ENCODE peak calls at places on chromosomes 7 and 10, in ten cellular contexts. One of them, this sample, is unnamed.

GRCh38 chr10:110774069-110775021 is 97.4 kb upstream of the PDCD4 start:
- DNase-seq in HFFc6: peak
- DNase-seq in right atrium auricular region: no peak
- DNase-seq in GM23338: no peak
- DNase-seq in astrocyte of the cerebellum: peak
- DNase-seq in OCI-LY7: no peak
- DNase-seq in fibroblast of mammary gland: peak
- DNase-seq in bronchial epithelial cell: peak
- DNase-seq in endothelial cell of umbilical vein: peak
- DNase-seq in right lobe of liver: no peak
- DNase-seq in this sample: no peak

GRCh38 chr7:132991615-132992587 is 90.0 kb downstream of the CHCHD3 start:
- DNase-seq in bronchial epithelial cell: no peak
- DNase-seq in OCI-LY7: no peak
- DNase-seq in GM23338: peak
- DNase-seq in right lobe of liver: no peak
- DNase-seq in endothelial cell of umbilical vein: no peak
- DNase-seq in astrocyte of the cerebellum: no peak
- DNase-seq in fibroblast of mammary gland: no peak
- DNase-seq in HFFc6: no peak
- DNase-seq in right atrium auricular region: no peak
- DNase-seq in this sample: no peak

GRCh38 chr10:29535012-29535777 is 99.6 kb downstream of the SVIL start:
- DNase-seq in HFFc6: peak
- DNase-seq in GM23338: peak
- DNase-seq in fibroblast of mammary gland: peak
- DNase-seq in astrocyte of the cerebellum: peak
- DNase-seq in OCI-LY7: no peak
- DNase-seq in endothelial cell of umbilical vein: peak
- DNase-seq in right lobe of liver: peak
- DNase-seq in bronchial epithelial cell: peak
- DNase-seq in right atrium auricular region: peak
- DNase-seq in this sample: no peak

GRCh38 chr7:125122225-125122624 is 192.6 kb upstream of the POT1 start:
- DNase-seq in astrocyte of the cerebellum: no peak
- DNase-seq in endothelial cell of umbilical vein: no peak
- DNase-seq in HFFc6: no peak
- DNase-seq in bronchial epithelial cell: no peak
- DNase-seq in GM23338: no peak
- DNase-seq in right lobe of liver: no peak
- DNase-seq in right atrium auricular region: no peak
- DNase-seq in fibroblast of mammary gland: peak
- DNase-seq in OCI-LY7: no peak
- DNase-seq in this sample: no peak

GRCh38 chr7:55073051-55073511 is 54.3 kb downstream of the EGFR start:
- DNase-seq in endothelial cell of umbilical vein: no peak
- DNase-seq in right lobe of liver: no peak
- DNase-seq in GM23338: no peak
- DNase-seq in bronchial epithelial cell: peak
- DNase-seq in fibroblast of mammary gland: peak
- DNase-seq in right atrium auricular region: no peak
- DNase-seq in HFFc6: peak
- DNase-seq in OCI-LY7: peak
- DNase-seq in astrocyte of the cerebellum: no peak
- DNase-seq in this sample: no peak

GRCh38 chr10:102648269-102648888 is 4.1 kb downstream of the TRIM8 start:
- DNase-seq in bronchial epithelial cell: no peak
- DNase-seq in OCI-LY7: peak
- DNase-seq in astrocyte of the cerebellum: no peak
- DNase-seq in endothelial cell of umbilical vein: no peak
- DNase-seq in right atrium auricular region: no peak
- DNase-seq in GM23338: no peak
- DNase-seq in right lobe of liver: peak
- DNase-seq in fibroblast of mammary gland: no peak
- DNase-seq in HFFc6: no peak
- DNase-seq in this sample: peak

GRCh38 chr7:55533050-55533728 is 39.1 kb downstream of the VOPP1 start:
- DNase-seq in astrocyte of the cerebellum: no peak
- DNase-seq in right atrium auricular region: no peak
- DNase-seq in OCI-LY7: peak
- DNase-seq in bronchial epithelial cell: peak
- DNase-seq in HFFc6: peak
- DNase-seq in fibroblast of mammary gland: peak
- DNase-seq in right lobe of liver: no peak
- DNase-seq in endothelial cell of umbilical vein: peak
- DNase-seq in GM23338: no peak
- DNase-seq in this sample: no peak

GRCh38 chr7:139679731-139680594 is 97.8 kb downstream of the HIPK2 start:
- DNase-seq in fibroblast of mammary gland: peak
- DNase-seq in right lobe of liver: peak
- DNase-seq in endothelial cell of umbilical vein: peak
- DNase-seq in GM23338: no peak
- DNase-seq in OCI-LY7: no peak
- DNase-seq in astrocyte of the cerebellum: no peak
- DNase-seq in right atrium auricular region: no peak
- DNase-seq in bronchial epithelial cell: peak
- DNase-seq in HFFc6: peak
- DNase-seq in this sample: no peak

GRCh38 chr7:41792099-41792498 is 89.2 kb upstream of the INHBA start:
- DNase-seq in OCI-LY7: no peak
- DNase-seq in astrocyte of the cerebellum: no peak
- DNase-seq in right lobe of liver: no peak
- DNase-seq in GM23338: no peak
- DNase-seq in fibroblast of mammary gland: peak
- DNase-seq in bronchial epithelial cell: peak
- DNase-seq in endothelial cell of umbilical vein: no peak
- DNase-seq in right atrium auricular region: no peak
- DNase-seq in HFFc6: peak
- DNase-seq in this sample: no peak

GRCh38 chr10:33153968-33154327 is 180.5 kb downstream of the NRP1 start:
- DNase-seq in right lobe of liver: no peak
- DNase-seq in right atrium auricular region: no peak
- DNase-seq in astrocyte of the cerebellum: no peak
- DNase-seq in bronchial epithelial cell: no peak
- DNase-seq in endothelial cell of umbilical vein: no peak
- DNase-seq in OCI-LY7: no peak
- DNase-seq in GM23338: no peak
- DNase-seq in fibroblast of mammary gland: no peak
- DNase-seq in HFFc6: no peak
- DNase-seq in this sample: no peak

GRCh38 chr7:51224811-51225581 is 91.6 kb downstream of the COBL start:
- DNase-seq in endothelial cell of umbilical vein: no peak
- DNase-seq in GM23338: peak
- DNase-seq in fibroblast of mammary gland: peak
- DNase-seq in HFFc6: no peak
- DNase-seq in right lobe of liver: peak
- DNase-seq in bronchial epithelial cell: peak
- DNase-seq in right atrium auricular region: peak
- DNase-seq in astrocyte of the cerebellum: no peak
- DNase-seq in OCI-LY7: no peak
- DNase-seq in this sample: no peak

GRCh38 chr7:69564454-69565417 is 33.5 kb upstream of the AUTS2 start:
- DNase-seq in endothelial cell of umbilical vein: peak
- DNase-seq in HFFc6: no peak
- DNase-seq in fibroblast of mammary gland: peak
- DNase-seq in OCI-LY7: peak
- DNase-seq in right atrium auricular region: no peak
- DNase-seq in GM23338: no peak
- DNase-seq in right lobe of liver: no peak
- DNase-seq in bronchial epithelial cell: no peak
- DNase-seq in astrocyte of the cerebellum: peak
- DNase-seq in this sample: no peak

GRCh38 chr7:43554423-43554822 is 28.5 kb upstream of the STK17A start:
- DNase-seq in fibroblast of mammary gland: no peak
- DNase-seq in bronchial epithelial cell: no peak
- DNase-seq in astrocyte of the cerebellum: no peak
- DNase-seq in right lobe of liver: no peak
- DNase-seq in endothelial cell of umbilical vein: no peak
- DNase-seq in HFFc6: no peak
- DNase-seq in GM23338: peak
- DNase-seq in OCI-LY7: no peak
- DNase-seq in right atrium auricular region: no peak
- DNase-seq in this sample: no peak

GRCh38 chr7:156722427-156722826 is 81.9 kb downstream of the RNF32 start:
- DNase-seq in bronchial epithelial cell: peak
- DNase-seq in GM23338: no peak
- DNase-seq in HFFc6: no peak
- DNase-seq in OCI-LY7: no peak
- DNase-seq in right atrium auricular region: no peak
- DNase-seq in endothelial cell of umbilical vein: peak
- DNase-seq in astrocyte of the cerebellum: no peak
- DNase-seq in fibroblast of mammary gland: peak
- DNase-seq in right lobe of liver: no peak
- DNase-seq in this sample: no peak

GRCh38 chr10:122082616-122083477 is 93.9 kb downstream of the TACC2 start:
- DNase-seq in bronchial epithelial cell: no peak
- DNase-seq in HFFc6: no peak
- DNase-seq in OCI-LY7: no peak
- DNase-seq in right lobe of liver: no peak
- DNase-seq in fibroblast of mammary gland: no peak
- DNase-seq in GM23338: no peak
- DNase-seq in right atrium auricular region: no peak
- DNase-seq in astrocyte of the cerebellum: no peak
- DNase-seq in endothelial cell of umbilical vein: no peak
- DNase-seq in this sample: no peak

GRCh38 chr7:26179826-26180497 is 20.6 kb downstream of the HNRNPA2B1 start:
- DNase-seq in fibroblast of mammary gland: no peak
- DNase-seq in right lobe of liver: no peak
- DNase-seq in HFFc6: no peak
- DNase-seq in astrocyte of the cerebellum: no peak
- DNase-seq in right atrium auricular region: no peak
- DNase-seq in GM23338: no peak
- DNase-seq in bronchial epithelial cell: no peak
- DNase-seq in endothelial cell of umbilical vein: no peak
- DNase-seq in OCI-LY7: no peak
- DNase-seq in this sample: no peak

GRCh38 chr10:670990-671389 is 18.5 kb downstream of the DIP2C start:
- DNase-seq in right lobe of liver: no peak
- DNase-seq in fibroblast of mammary gland: no peak
- DNase-seq in right atrium auricular region: no peak
- DNase-seq in astrocyte of the cerebellum: no peak
- DNase-seq in endothelial cell of umbilical vein: no peak
- DNase-seq in HFFc6: no peak
- DNase-seq in OCI-LY7: no peak
- DNase-seq in bronchial epithelial cell: no peak
- DNase-seq in GM23338: no peak
- DNase-seq in this sample: no peak

GRCh38 chr7:158194365-158194900 is 393.2 kb downstream of the PTPRN2 start:
- DNase-seq in right atrium auricular region: no peak
- DNase-seq in endothelial cell of umbilical vein: no peak
- DNase-seq in right lobe of liver: no peak
- DNase-seq in GM23338: no peak
- DNase-seq in OCI-LY7: no peak
- DNase-seq in HFFc6: no peak
- DNase-seq in bronchial epithelial cell: no peak
- DNase-seq in fibroblast of mammary gland: no peak
- DNase-seq in astrocyte of the cerebellum: no peak
- DNase-seq in this sample: no peak
- TF ChIP-seq CTCF in right atrium auricular region: no peak
- TF ChIP-seq CTCF in endothelial cell of umbilical vein: no peak
- TF ChIP-seq CTCF in right lobe of liver: no peak
- TF ChIP-seq CTCF in GM23338: no peak
- TF ChIP-seq CTCF in OCI-LY7: no peak
- TF ChIP-seq CTCF in HFFc6: no peak
- TF ChIP-seq CTCF in bronchial epithelial cell: no peak
- TF ChIP-seq CTCF in fibroblast of mammary gland: no peak
- TF ChIP-seq CTCF in astrocyte of the cerebellum: no peak
- TF ChIP-seq CTCF in this sample: no peak

GRCh38 chr7:111960909-111961440 is 245.2 kb downstream of the DOCK4 start:
- DNase-seq in astrocyte of the cerebellum: no peak
- DNase-seq in OCI-LY7: no peak
- DNase-seq in right lobe of liver: no peak
- DNase-seq in right atrium auricular region: no peak
- DNase-seq in fibroblast of mammary gland: no peak
- DNase-seq in endothelial cell of umbilical vein: no peak
- DNase-seq in HFFc6: no peak
- DNase-seq in GM23338: no peak
- DNase-seq in bronchial epithelial cell: no peak
- DNase-seq in this sample: no peak
- TF ChIP-seq CTCF in astrocyte of the cerebellum: no peak
- TF ChIP-seq CTCF in OCI-LY7: no peak
- TF ChIP-seq CTCF in right lobe of liver: no peak
- TF ChIP-seq CTCF in right atrium auricular region: no peak
- TF ChIP-seq CTCF in fibroblast of mammary gland: no peak
- TF ChIP-seq CTCF in endothelial cell of umbilical vein: no peak
- TF ChIP-seq CTCF in HFFc6: no peak
- TF ChIP-seq CTCF in GM23338: no peak
- TF ChIP-seq CTCF in bronchial epithelial cell: no peak
- TF ChIP-seq CTCF in this sample: no peak

GRCh38 chr10:58334817-58335305 is at the start of gene UBE2D1:
- DNase-seq in GM23338: peak
- DNase-seq in right lobe of liver: peak
- DNase-seq in right atrium auricular region: peak
- DNase-seq in fibroblast of mammary gland: peak
- DNase-seq in HFFc6: peak
- DNase-seq in OCI-LY7: peak
- DNase-seq in bronchial epithelial cell: peak
- DNase-seq in endothelial cell of umbilical vein: peak
- DNase-seq in astrocyte of the cerebellum: peak
- DNase-seq in this sample: peak
- TF ChIP-seq CTCF in GM23338: peak
- TF ChIP-seq CTCF in right lobe of liver: no peak
- TF ChIP-seq CTCF in right atrium auricular region: peak
- TF ChIP-seq CTCF in fibroblast of mammary gland: no peak
- TF ChIP-seq CTCF in HFFc6: peak
- TF ChIP-seq CTCF in OCI-LY7: peak
- TF ChIP-seq CTCF in bronchial epithelial cell: no peak
- TF ChIP-seq CTCF in endothelial cell of umbilical vein: no peak
- TF ChIP-seq CTCF in astrocyte of the cerebellum: peak
- TF ChIP-seq CTCF in this sample: peak

DNA sequence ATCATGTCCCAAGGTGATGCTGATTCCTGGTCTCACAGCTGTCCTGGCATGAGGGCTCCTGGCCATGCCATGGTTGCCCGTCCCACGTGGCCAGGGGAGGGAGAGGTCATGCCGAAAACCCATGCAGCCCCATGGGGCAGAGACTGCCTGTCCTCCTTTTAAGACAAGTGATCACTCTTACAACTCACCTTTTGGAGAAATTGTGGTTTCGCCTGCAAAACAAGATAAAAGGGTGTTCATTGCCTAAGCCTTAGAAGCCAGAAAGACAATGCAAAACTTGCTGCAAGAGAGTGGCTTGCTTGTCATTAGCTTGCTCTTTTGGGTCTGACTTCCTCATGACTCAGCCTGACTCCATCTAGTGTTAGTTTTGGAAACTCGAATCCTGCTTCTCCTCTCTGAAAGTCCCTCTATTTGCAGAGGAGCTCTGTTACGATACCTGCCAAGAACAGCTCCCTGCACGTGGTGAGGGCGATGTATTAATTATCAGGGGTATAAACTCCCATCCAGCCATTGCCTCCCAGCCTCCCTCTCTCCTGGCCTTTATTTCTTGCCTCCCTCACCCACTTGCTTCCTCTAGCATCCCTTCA is 26.7 kb downstream of the TMEM273 start:
- DNase-seq in OCI-LY7: peak
- DNase-seq in right atrium auricular region: no peak
- DNase-seq in endothelial cell of umbilical vein: peak
- DNase-seq in right lobe of liver: no peak
- DNase-seq in fibroblast of mammary gland: peak
- DNase-seq in bronchial epithelial cell: peak
- DNase-seq in GM23338: peak
- DNase-seq in HFFc6: peak
- DNase-seq in astrocyte of the cerebellum: peak
- DNase-seq in this sample: no peak
- TF ChIP-seq CTCF in OCI-LY7: peak
- TF ChIP-seq CTCF in right atrium auricular region: peak
- TF ChIP-seq CTCF in endothelial cell of umbilical vein: no peak
- TF ChIP-seq CTCF in right lobe of liver: peak
- TF ChIP-seq CTCF in fibroblast of mammary gland: peak
- TF ChIP-seq CTCF in bronchial epithelial cell: peak
- TF ChIP-seq CTCF in GM23338: peak
- TF ChIP-seq CTCF in HFFc6: peak
- TF ChIP-seq CTCF in astrocyte of the cerebellum: peak
- TF ChIP-seq CTCF in this sample: peak

This sample was measured in chondrocyte.